ENCODE peak calls at places on chromosome 1, in ten cellular contexts. One of them, this sample, is unnamed.

GRCh38 chr1:31232689-31233088 is 7.0 kb downstream of the NKAIN1 start:
- DNase-seq in GF-D8: no peak
- DNase-seq in sciatic nerve: no peak
- DNase-seq in AG08395: no peak
- DNase-seq in HCEC 1CT: no peak
- DNase-seq in cerebellum: no peak
- DNase-seq in non-pigmented ciliary epithelial cell: no peak
- DNase-seq in NCI-H774: no peak
- DNase-seq in endothelial cell: no peak
- DNase-seq in lower lobe of right lung: no peak
- DNase-seq in this sample: no peak

GRCh38 chr1:247118946-247119446 is 14.8 kb upstream of the ZNF669 start:
- DNase-seq in GF-D8: no peak
- DNase-seq in sciatic nerve: no peak
- DNase-seq in AG08395: peak; percentile 20
- DNase-seq in HCEC 1CT: no peak
- DNase-seq in cerebellum: no peak
- DNase-seq in non-pigmented ciliary epithelial cell: no peak
- DNase-seq in NCI-H774: peak; percentile 20
- DNase-seq in endothelial cell: peak; percentile 54
- DNase-seq in lower lobe of right lung: no peak
- DNase-seq in this sample: no peak

GRCh38 chr1:66758247-66758755 is 6.0 kb downstream of the DYNLT5 start:
- DNase-seq in GF-D8: no peak
- DNase-seq in sciatic nerve: no peak
- DNase-seq in AG08395: no peak
- DNase-seq in HCEC 1CT: peak; percentile 4
- DNase-seq in cerebellum: no peak
- DNase-seq in non-pigmented ciliary epithelial cell: no peak
- DNase-seq in NCI-H774: no peak
- DNase-seq in endothelial cell: no peak
- DNase-seq in lower lobe of right lung: no peak
- DNase-seq in this sample: no peak

GRCh38 chr1:27405074-27405473 is 12.7 kb downstream of the GPR3 start:
- DNase-seq in GF-D8: no peak
- DNase-seq in sciatic nerve: peak; percentile 69
- DNase-seq in AG08395: peak; percentile 67
- DNase-seq in HCEC 1CT: no peak
- DNase-seq in cerebellum: no peak
- DNase-seq in non-pigmented ciliary epithelial cell: no peak
- DNase-seq in NCI-H774: no peak
- DNase-seq in endothelial cell: no peak
- DNase-seq in lower lobe of right lung: no peak
- DNase-seq in this sample: peak; percentile 65

GRCh38 chr1:203668401-203668800 is 41.8 kb downstream of the ATP2B4 start:
- DNase-seq in GF-D8: no peak
- DNase-seq in sciatic nerve: no peak
- DNase-seq in AG08395: no peak
- DNase-seq in HCEC 1CT: no peak
- DNase-seq in cerebellum: no peak
- DNase-seq in non-pigmented ciliary epithelial cell: no peak
- DNase-seq in NCI-H774: no peak
- DNase-seq in endothelial cell: no peak
- DNase-seq in lower lobe of right lung: no peak
- DNase-seq in this sample: no peak

GRCh38 chr1:31381394-31382287 is 8.8 kb upstream of the FABP3 start:
- DNase-seq in GF-D8: no peak
- DNase-seq in sciatic nerve: no peak
- DNase-seq in AG08395: no peak
- DNase-seq in HCEC 1CT: peak; percentile 52
- DNase-seq in cerebellum: no peak
- DNase-seq in non-pigmented ciliary epithelial cell: no peak
- DNase-seq in NCI-H774: no peak
- DNase-seq in endothelial cell: no peak
- DNase-seq in lower lobe of right lung: no peak
- DNase-seq in this sample: no peak

GRCh38 chr1:93662481-93663190 is 19.0 kb downstream of the BCAR3 start:
- DNase-seq in GF-D8: no peak
- DNase-seq in sciatic nerve: no peak
- DNase-seq in AG08395: no peak
- DNase-seq in HCEC 1CT: peak; percentile 30
- DNase-seq in cerebellum: no peak
- DNase-seq in non-pigmented ciliary epithelial cell: no peak
- DNase-seq in NCI-H774: no peak
- DNase-seq in endothelial cell: no peak
- DNase-seq in lower lobe of right lung: no peak
- DNase-seq in this sample: no peak

GRCh38 chr1:240687820-240688219 is 75.9 kb upstream of the GREM2 start:
- DNase-seq in GF-D8: no peak
- DNase-seq in sciatic nerve: no peak
- DNase-seq in AG08395: no peak
- DNase-seq in HCEC 1CT: no peak
- DNase-seq in cerebellum: no peak
- DNase-seq in non-pigmented ciliary epithelial cell: no peak
- DNase-seq in NCI-H774: no peak
- DNase-seq in endothelial cell: no peak
- DNase-seq in lower lobe of right lung: no peak
- DNase-seq in this sample: no peak